ENCODE peak calls at places on chromosomes 2 and 18, in eight cellular contexts. J, O, G, K, L, F, Q and C are unnamed samples.

GRCh38 chr18:27762054-27762453 is 414.9 kb downstream of the CDH2 start:
- DNase-seq in L (no peak), F (no peak), G (no peak), Q (no peak), J (no peak), O (no peak), K (no peak), C (no peak)

GRCh38 chr2:104658149-104658839 is 195.6 kb upstream of the POU3F3 start:
- DNase-seq in O (peak; percentile 14), F (no peak), L (no peak), G (no peak), J (peak; percentile 68), Q (peak; percentile 70), K (no peak), C (no peak)

GRCh38 chr2:199433204-199433832 is 24.4 kb downstream of the SATB2 start:
- DNase-seq in O (no peak), K (no peak), F (peak; percentile 61), G (no peak), Q (no peak), L (no peak), J (no peak), C (no peak)

GRCh38 chr2:78778756-78779510 is 246.6 kb upstream of the REG3G start:
- DNase-seq in F (no peak), L (peak; percentile 10), O (no peak), G (no peak), Q (peak; percentile 68), J (no peak), K (no peak), C (no peak)

GRCh38 chr2:205245652-205246051 is 436.6 kb upstream of the NRP2 start:
- DNase-seq in Q (no peak), J (no peak), F (no peak), L (no peak), G (no peak), K (no peak), O (no peak), C (no peak)

GRCh38 chr2:29006986-29007301 is 25.8 kb downstream of the TOGARAM2 start:
- DNase-seq in L (no peak), Q (no peak), G (no peak), O (no peak), J (no peak), K (no peak), F (no peak), C (no peak)

GRCh38 chr2:45743531-45744391 is 92.3 kb downstream of the PRKCE start:
- DNase-seq in O (no peak), L (no peak), J (peak; percentile 62), F (no peak), G (no peak), K (no peak), Q (no peak), C (no peak)

GRCh38 chr18:9292047-9292446 is 42.5 kb upstream of the TWSG1 start:
- DNase-seq in F (no peak), K (no peak), G (no peak), J (no peak), Q (no peak), O (no peak), L (no peak), C (no peak)

GRCh38 chr18:43668866-43669265 is 391.6 kb upstream of the SYT4 start:
- DNase-seq in K (no peak), Q (no peak), J (no peak), L (no peak), G (no peak), O (no peak), F (no peak), C (no peak)

GRCh38 chr2:64086347-64087082 is 57.7 kb downstream of the PELI1 start:
- DNase-seq in G (no peak), O (no peak), Q (no peak), K (no peak), J (no peak), F (no peak), L (no peak), C (no peak)

GRCh38 chr2:217301142-217301541 is 441.3 kb upstream of the TNP1 start:
- DNase-seq in J (peak; percentile 18), L (no peak), Q (no peak), F (no peak), K (no peak), O (no peak), G (no peak), C (no peak)

GRCh38 chr2:8087480-8087840 is 594.4 kb upstream of the ID2 start:
- DNase-seq in F (no peak), O (no peak), G (no peak), Q (no peak), J (no peak), K (no peak), L (no peak), C (no peak)

GRCh38 chr18:6363216-6363615 is 51.5 kb downstream of the L3MBTL4 start:
- DNase-seq in Q (no peak), J (no peak), K (no peak), L (no peak), G (no peak), O (no peak), F (no peak), C (no peak)

GRCh38 chr2:27738349-27739057 is 33.0 kb upstream of the MRPL33 start:
- DNase-seq in J (no peak), G (no peak), O (no peak), K (no peak), L (no peak), Q (no peak), F (no peak), C (no peak)
- TF ChIP-seq POLR2A in J (no peak), G (no peak), O (no peak), K (no peak), L (no peak), Q (no peak), F (no peak), C (no peak)

GRCh38 chr2:11465485-11466306 is at the start of gene E2F6:
- DNase-seq in F (peak; percentile 88), K (peak; percentile 97), J (peak; percentile 94), G (peak; percentile 94), L (peak; percentile 94), Q (peak; percentile 99), O (peak; percentile 93), C (peak; percentile 94)

GRCh38 chr2:11467126-11467649 is 1.2 kb upstream of the E2F6 start:
- DNase-seq in O (no peak), J (no peak), L (no peak), G (no peak), K (no peak), F (no peak), Q (no peak), C (no peak)

GRCh38 chr2:11465110-11465484 is 864 bp downstream of the E2F6 start:
- DNase-seq in G (no peak), K (peak; percentile 14), F (no peak), J (no peak), O (no peak), L (no peak), Q (no peak), C (no peak)

GRCh38 chr2:11466307-11467125 is 555 bp upstream of the E2F6 start:
- DNase-seq in Q (no peak), F (no peak), G (no peak), O (no peak), L (no peak), K (no peak), J (no peak), C (no peak)

GRCh38 chr2:11467749-11468148 is 1.8 kb upstream of the E2F6 start:
- DNase-seq in F (no peak), K (no peak), O (no peak), J (no peak), Q (no peak), L (no peak), G (no peak), C (no peak)
- TF ChIP-seq POLR2A in F (no peak), K (no peak), O (no peak), J (no peak), Q (no peak), L (no peak), G (no peak), C (no peak)

GRCh38 chr2:131520526-131520925 is 7.2 kb upstream of the CCDC74A start:
- DNase-seq in L (no peak), O (no peak), Q (peak; percentile 68), G (no peak), F (no peak), K (no peak), J (no peak), C (peak; percentile 35)
- TF ChIP-seq POLR2A in L (no peak), O (no peak), Q (no peak), G (no peak), F (no peak), K (no peak), J (no peak), C (no peak)

DNA sequence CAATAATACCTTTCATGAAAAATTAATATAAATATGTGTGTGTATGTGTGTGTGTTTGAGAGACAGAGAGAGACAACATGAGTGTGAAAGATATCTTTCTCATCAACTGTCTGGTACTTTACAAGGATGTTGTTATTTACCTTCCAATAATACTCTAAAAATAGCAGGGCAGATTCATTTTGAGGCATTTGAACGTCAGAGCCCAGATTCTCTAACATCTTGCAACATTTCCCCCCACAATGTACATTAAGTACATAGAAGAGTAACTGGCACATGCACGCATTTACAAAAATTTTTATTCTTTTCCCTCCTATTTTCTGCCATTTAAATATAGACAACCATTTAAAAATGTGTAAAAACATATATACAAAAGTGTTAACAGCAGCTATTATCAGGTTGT is 100.9 kb downstream of the PID1 start:
- DNase-seq in K (no peak), F (no peak), L (no peak), J (no peak), Q (no peak), O (no peak), G (no peak), C (no peak)
- TF ChIP-seq POLR2A in K (no peak), F (no peak), L (no peak), J (no peak), Q (no peak), O (no peak), G (no peak), C (no peak)

GRCh38 chr18:24052053-24052452 is 37.5 kb downstream of the TTC39C start:
- DNase-seq in L (no peak), F (no peak), O (no peak), G (no peak), J (no peak), Q (no peak), K (peak; percentile 84), C (no peak)
- TF ChIP-seq POLR2A in L (no peak), F (no peak), O (no peak), G (no peak), J (no peak), Q (no peak), K (no peak), C (no peak)

GRCh38 chr18:12948055-12948804 is 419 bp downstream of the SEH1L start:
- DNase-seq in K (peak; percentile 94), L (peak; percentile 91), J (peak; percentile 97), Q (peak; percentile 99), O (peak; percentile 94), G (peak; percentile 84), F (peak; percentile 80), C (peak; percentile 96)
- TF ChIP-seq POLR2A in K (peak; percentile 80), L (peak; percentile 98), J (no peak), Q (peak; percentile 80), O (peak; percentile 78), G (peak; percentile 66), F (no peak), C (peak; percentile 69)